ENCODE peak calls at places on chromosomes 16 and 17, in ten cellular contexts. I is ACHN; E is NCI-H2081; R is HAP-1; Q is naive thymus-derived CD4-positive, alpha-beta T cell; P is ELF-1; C is AG10803; Z is DMS153; X is HTR-8/SVneo; H is progenitor cell of endocrine pancreas. U is an unnamed sample.

GRCh38 chr16:30876867-30877266 is 17.0 kb downstream of the BCL7C start:
- DNase-seq in I (no peak), E (no peak), R (peak; percentile 55), Q (no peak), P (peak; percentile 54), C (no peak), Z (no peak), X (no peak), H (no peak), U (no peak)

GRCh38 chr17:48693178-48693577 is 29.1 kb downstream of the PRAC1 start:
- DNase-seq in I (no peak), E (no peak), R (no peak), Q (no peak), P (no peak), C (no peak), Z (no peak), X (no peak), H (no peak), U (no peak)

GRCh38 chr17:6627019-6627418 is 13.5 kb downstream of the KIAA0753 start:
- DNase-seq in I (peak; percentile 25), E (no peak), R (no peak), Q (no peak), P (no peak), C (peak; percentile 21), Z (no peak), X (no peak), H (no peak), U (peak; percentile 27)

GRCh38 chr16:75909746-75910145 is 183.5 kb upstream of the CPHXL start:
- DNase-seq in I (no peak), E (no peak), R (no peak), Q (no peak), P (no peak), C (no peak), Z (no peak), X (no peak), H (no peak), U (no peak)

GRCh38 chr17:36667922-36668321 is 66.5 kb downstream of the MRM1 start:
- DNase-seq in I (no peak), E (no peak), R (no peak), Q (no peak), P (no peak), C (no peak), Z (no peak), X (no peak), H (no peak), U (no peak)

GRCh38 chr16:75486014-75486404 is 9.2 kb downstream of the CHST6 start:
- DNase-seq in I (no peak), E (no peak), R (no peak), Q (no peak), P (no peak), C (no peak), Z (peak; percentile 88), X (no peak), H (no peak), U (no peak)

GRCh38 chr16:80526418-80527061 is 14.3 kb upstream of the DYNLRB2 start:
- DNase-seq in I (peak; percentile 76), E (peak; percentile 11), R (peak; percentile 49), Q (peak; percentile 51), P (peak; percentile 56), C (peak; percentile 65), Z (no peak), X (peak; percentile 53), H (peak; percentile 30), U (peak; percentile 75)

GRCh38 chr17:65417406-65418221 is 143.8 kb downstream of the AXIN2 start:
- DNase-seq in I (no peak), E (no peak), R (no peak), Q (no peak), P (no peak), C (peak; percentile 90), Z (no peak), X (no peak), H (no peak), U (peak; percentile 40)

GRCh38 chr17:45333702-45334092 is 16.9 kb upstream of the MAP3K14 start:
- DNase-seq in I (no peak), E (no peak), R (no peak), Q (no peak), P (no peak), C (no peak), Z (no peak), X (no peak), H (no peak), U (no peak)

GRCh38 chr17:2043785-2044184 is 2.0 kb downstream of the OVCA2 start:
- DNase-seq in I (peak; percentile 62), E (no peak), R (no peak), Q (no peak), P (no peak), C (peak; percentile 88), Z (no peak), X (no peak), H (no peak), U (peak; percentile 76)